ENCODE peak calls at places on chromosome 16, in nine cellular contexts. M is PC-3, I is NCI-H748 treated with DMSO at 0.1 percent for 48 hours, U is foreskin melanocyte, Y is T follicular helper cell, D is AG04450, O is skeletal muscle cell, B is activated T-cell treated with anti-CD3 and anti-CD28 coated beads for 24 hours, K is GM13976. J is an unnamed sample.
A peak's percentile ranks its signal among the peaks of the same experiment; 100 is the strongest.

GRCh38 chr16:79437764-79438728 is 162.5 kb downstream of the MAF start:
- DNase-seq in M (no peak), I (no peak), U (peak; percentile 55), Y (no peak), D (no peak), O (no peak), B (no peak), K (no peak), J (no peak)

GRCh38 chr16:66188786-66189725 is 177.4 kb upstream of the CDH5 start:
- DNase-seq in M (no peak), I (no peak), U (no peak), Y (no peak), D (peak; percentile 63), O (no peak), B (no peak), K (no peak), J (no peak)

GRCh38 chr16:14388243-14388642 is 241.8 kb downstream of the PARN start:
- DNase-seq in M (no peak), I (no peak), U (no peak), Y (no peak), D (no peak), O (no peak), B (no peak), K (no peak), J (no peak)

GRCh38 chr16:29198731-29199521 is 207.6 kb downstream of the NPIPB11 start:
- DNase-seq in M (no peak), I (no peak), U (no peak), Y (no peak), D (no peak), O (no peak), B (no peak), K (no peak), J (no peak)

GRCh38 chr16:82609140-82609539 is 17.6 kb upstream of the CDH13 start:
- DNase-seq in M (no peak), I (no peak), U (no peak), Y (no peak), D (no peak), O (no peak), B (no peak), K (no peak), J (no peak)

GRCh38 chr16:66306366-66307150 is 59.9 kb upstream of the CDH5 start:
- DNase-seq in M (no peak), I (no peak), U (no peak), Y (no peak), D (no peak), O (no peak), B (no peak), K (no peak), J (no peak)

GRCh38 chr16:476039-476438 is 50.6 kb downstream of the RAB11FIP3 start:
- DNase-seq in M (no peak), I (no peak), U (no peak), Y (no peak), D (no peak), O (no peak), B (no peak), K (no peak), J (no peak)

GRCh38 chr16:80346160-80346632 is 194.6 kb upstream of the DYNLRB2 start:
- DNase-seq in M (no peak), I (no peak), U (no peak), Y (no peak), D (no peak), O (peak; percentile 21), B (no peak), K (no peak), J (no peak)

GRCh38 chr16:88382491-88383400 is at the start of gene ZNF469:
- DNase-seq in M (peak; percentile 25), I (no peak), U (no peak), Y (no peak), D (no peak), O (no peak), B (no peak), K (no peak), J (no peak)

GRCh38 chr16:65767125-65767524 is 599.4 kb upstream of the CDH5 start:
- DNase-seq in M (no peak), I (no peak), U (no peak), Y (no peak), D (no peak), O (no peak), B (no peak), K (no peak), J (no peak)

GRCh38 chr16:4142268-4142667 is 26.0 kb upstream of the ADCY9 start:
- DNase-seq in M (no peak), I (no peak), U (no peak), Y (no peak), D (no peak), O (no peak), B (no peak), K (peak; percentile 54), J (no peak)

GRCh38 chr16:56858375-56858774 is 6.6 kb upstream of the SLC12A3 start:
- DNase-seq in M (no peak), I (no peak), U (no peak), Y (no peak), D (no peak), O (no peak), B (no peak), K (no peak), J (no peak)

GRCh38 chr16:85278851-85279250 is 166.6 kb upstream of the CIBAR2 start:
- DNase-seq in M (no peak), I (no peak), U (no peak), Y (no peak), D (no peak), O (no peak), B (no peak), K (no peak), J (no peak)

GRCh38 chr16:17417740-17418139 is 53.0 kb downstream of the XYLT1 start:
- DNase-seq in M (no peak), I (no peak), U (no peak), Y (no peak), D (no peak), O (no peak), B (no peak), K (no peak), J (no peak)

GRCh38 chr16:2663553-2664521 is 18.5 kb upstream of the KCTD5 start:
- DNase-seq in M (peak; percentile 81), I (no peak), U (no peak), Y (no peak), D (no peak), O (no peak), B (peak; percentile 42), K (no peak), J (no peak)

GRCh38 chr16:53545433-53545832 is 42.4 kb upstream of the AKTIP start:
- DNase-seq in M (no peak), I (no peak), U (no peak), Y (peak; percentile 38), D (no peak), O (no peak), B (peak; percentile 15), K (no peak), J (no peak)

GRCh38 chr16:27221576-27222498 is 18.5 kb downstream of the KDM8 start:
- DNase-seq in M (no peak), I (no peak), U (no peak), Y (no peak), D (no peak), O (peak; percentile 27), B (no peak), K (peak; percentile 26), J (no peak)

GRCh38 chr16:87076950-87077749 is 240.0 kb downstream of the C16orf95 start:
- DNase-seq in M (peak; percentile 65), I (no peak), U (no peak), Y (no peak), D (peak; percentile 18), O (no peak), B (peak; percentile 16), K (peak; percentile 65), J (peak; percentile 94)

J was measured in HCT116.